ENCODE peak calls at places on chromosomes 11 and 22, in four cellular contexts. One of them, this sample, is unnamed.

GRCh38 chr11:113363996-113364641 is 23.5 kb upstream of the ANKK1 start:
- DNase-seq in cardiac muscle cell: no peak
- DNase-seq in BJ: no peak
- DNase-seq in epithelial cell of esophagus: no peak
- DNase-seq in this sample: no peak

GRCh38 chr22:43378011-43378704 is 33.7 kb upstream of the MPPED1 start:
- DNase-seq in cardiac muscle cell: peak; percentile 86
- DNase-seq in BJ: no peak
- DNase-seq in epithelial cell of esophagus: no peak
- DNase-seq in this sample: no peak

GRCh38 chr22:43237280-43237679 is 50.3 kb upstream of the TTLL12 start:
- DNase-seq in cardiac muscle cell: no peak
- DNase-seq in BJ: no peak
- DNase-seq in epithelial cell of esophagus: no peak
- DNase-seq in this sample: no peak

GRCh38 chr11:34181856-34182405 is 76.5 kb downstream of the NAT10 start:
- DNase-seq in cardiac muscle cell: no peak
- DNase-seq in BJ: no peak
- DNase-seq in epithelial cell of esophagus: no peak
- DNase-seq in this sample: no peak

GRCh38 chr22:17998913-17999312 is 25.4 kb downstream of the MICAL3 start:
- DNase-seq in cardiac muscle cell: no peak
- DNase-seq in BJ: no peak
- DNase-seq in epithelial cell of esophagus: no peak
- DNase-seq in this sample: no peak

GRCh38 chr11:94011478-94011877 is 9.7 kb upstream of the HEPHL1 start:
- DNase-seq in cardiac muscle cell: no peak
- DNase-seq in BJ: no peak
- DNase-seq in epithelial cell of esophagus: peak; percentile 82
- DNase-seq in this sample: no peak

GRCh38 chr11:95593101-95593500 is 196.5 kb downstream of the FAM76B start:
- DNase-seq in cardiac muscle cell: no peak
- DNase-seq in BJ: no peak
- DNase-seq in epithelial cell of esophagus: peak; percentile 74
- DNase-seq in this sample: no peak

GRCh38 chr22:47653921-47654320 is 891.5 kb downstream of the TBC1D22A start:
- DNase-seq in cardiac muscle cell: no peak
- DNase-seq in BJ: no peak
- DNase-seq in epithelial cell of esophagus: no peak
- DNase-seq in this sample: no peak

GRCh38 chr11:587978-588380 is 11.7 kb downstream of the PHRF1 start:
- DNase-seq in cardiac muscle cell: no peak
- DNase-seq in BJ: no peak
- DNase-seq in epithelial cell of esophagus: no peak
- DNase-seq in this sample: no peak

GRCh38 chr22:26134654-26135330 is 34.5 kb upstream of the SEZ6L start:
- DNase-seq in cardiac muscle cell: no peak
- DNase-seq in BJ: no peak
- DNase-seq in epithelial cell of esophagus: no peak
- DNase-seq in this sample: no peak

GRCh38 chr11:104836711-104837110 is 61.5 kb downstream of the CASP12 start:
- DNase-seq in cardiac muscle cell: no peak
- DNase-seq in BJ: no peak
- DNase-seq in epithelial cell of esophagus: no peak
- DNase-seq in this sample: no peak

GRCh38 chr11:62542750-62543567 is 3.6 kb downstream of the AHNAK start:
- DNase-seq in cardiac muscle cell: peak; percentile 81
- DNase-seq in BJ: no peak
- DNase-seq in epithelial cell of esophagus: peak; percentile 80
- DNase-seq in this sample: peak; percentile 93

GRCh38 chr11:68052137-68052873 is 13.5 kb downstream of the TCIRG1 start:
- DNase-seq in cardiac muscle cell: no peak
- DNase-seq in BJ: no peak
- DNase-seq in epithelial cell of esophagus: no peak
- DNase-seq in this sample: no peak

GRCh38 chr11:69788956-69789355 is 13.8 kb upstream of the FGF4 start:
- DNase-seq in cardiac muscle cell: no peak
- DNase-seq in BJ: no peak
- DNase-seq in epithelial cell of esophagus: no peak
- DNase-seq in this sample: no peak

GRCh38 chr11:96576383-96576782 is 186.6 kb downstream of the JRKL start:
- DNase-seq in cardiac muscle cell: no peak
- DNase-seq in BJ: no peak
- DNase-seq in epithelial cell of esophagus: no peak
- DNase-seq in this sample: no peak

GRCh38 chr11:128238521-128239222 is 348.7 kb downstream of the ETS1 start:
- DNase-seq in cardiac muscle cell: no peak
- DNase-seq in BJ: no peak
- DNase-seq in epithelial cell of esophagus: no peak
- DNase-seq in this sample: no peak

GRCh38 chr11:118434123-118434552 is 2.2 kb upstream of the KMT2A start:
- DNase-seq in cardiac muscle cell: no peak
- DNase-seq in BJ: no peak
- DNase-seq in epithelial cell of esophagus: peak; percentile 26
- DNase-seq in this sample: no peak

GRCh38 chr11:67636962-67637361 is 2.6 kb downstream of the TBX10 start:
- DNase-seq in cardiac muscle cell: no peak
- DNase-seq in BJ: no peak
- DNase-seq in epithelial cell of esophagus: peak; percentile 17
- DNase-seq in this sample: no peak

GRCh38 chr11:3959015-3959917 is 103.8 kb downstream of the STIM1 start:
- DNase-seq in cardiac muscle cell: no peak
- DNase-seq in BJ: no peak
- DNase-seq in epithelial cell of esophagus: peak; percentile 87
- DNase-seq in this sample: no peak

GRCh38 chr11:21541226-21541625 is 651.7 kb upstream of the ANO5 start:
- DNase-seq in cardiac muscle cell: no peak
- DNase-seq in BJ: no peak
- DNase-seq in epithelial cell of esophagus: no peak
- DNase-seq in this sample: no peak

GRCh38 chr11:1260023-1260501 is 37.2 kb downstream of the MUC5B start:
- DNase-seq in cardiac muscle cell: no peak
- DNase-seq in BJ: no peak
- DNase-seq in epithelial cell of esophagus: peak; percentile 32
- DNase-seq in this sample: no peak

GRCh38 chr11:59289356-59289755 is 69.3 kb upstream of the OR5AN1 start:
- DNase-seq in cardiac muscle cell: no peak
- DNase-seq in BJ: no peak
- DNase-seq in epithelial cell of esophagus: no peak
- DNase-seq in this sample: no peak

GRCh38 chr22:43425976-43426785 is 14.4 kb downstream of the MPPED1 start:
- DNase-seq in cardiac muscle cell: no peak
- DNase-seq in BJ: no peak
- DNase-seq in epithelial cell of esophagus: no peak
- DNase-seq in this sample: no peak

GRCh38 chr11:63858628-63859550 is 20.0 kb downstream of the MARK2 start:
- DNase-seq in cardiac muscle cell: no peak
- DNase-seq in BJ: no peak
- DNase-seq in epithelial cell of esophagus: no peak
- DNase-seq in this sample: no peak

GRCh38 chr11:8814923-8815240 is 96.1 kb upstream of the AKIP1 start:
- DNase-seq in cardiac muscle cell: no peak
- DNase-seq in BJ: no peak
- DNase-seq in epithelial cell of esophagus: no peak
- DNase-seq in this sample: peak; percentile 85

GRCh38 chr11:93481696-93482095 is 61.5 kb downstream of the SMCO4 start:
- DNase-seq in cardiac muscle cell: no peak
- DNase-seq in BJ: no peak
- DNase-seq in epithelial cell of esophagus: no peak
- DNase-seq in this sample: no peak

GRCh38 chr11:44139565-44140313 is 44.3 kb downstream of the EXT2 start:
- DNase-seq in cardiac muscle cell: peak; percentile 53
- DNase-seq in BJ: no peak
- DNase-seq in epithelial cell of esophagus: no peak
- DNase-seq in this sample: no peak

GRCh38 chr11:61023086-61024035 is 51.9 kb downstream of the CD6 start:
- DNase-seq in cardiac muscle cell: no peak
- DNase-seq in BJ: no peak
- DNase-seq in epithelial cell of esophagus: no peak
- DNase-seq in this sample: no peak

GRCh38 chr11:67404515-67405195 is 772 bp downstream of the TBC1D10C start:
- DNase-seq in cardiac muscle cell: no peak
- DNase-seq in BJ: no peak
- DNase-seq in epithelial cell of esophagus: no peak
- DNase-seq in this sample: no peak

GRCh38 chr11:62578541-62578940 is 4.8 kb upstream of the EEF1G start:
- DNase-seq in cardiac muscle cell: no peak
- DNase-seq in BJ: no peak
- DNase-seq in epithelial cell of esophagus: no peak
- DNase-seq in this sample: no peak

GRCh38 chr22:44378380-44378779 is 65.6 kb upstream of the SHISAL1 start:
- DNase-seq in cardiac muscle cell: no peak
- DNase-seq in BJ: no peak
- DNase-seq in epithelial cell of esophagus: no peak
- DNase-seq in this sample: no peak

GRCh38 chr11:5234390-5234834 is at the start of gene HBD:
- DNase-seq in cardiac muscle cell: peak; percentile 3
- DNase-seq in BJ: no peak
- DNase-seq in epithelial cell of esophagus: no peak
- DNase-seq in this sample: no peak

GRCh38 chr11:133531450-133531849 is 851 bp downstream of the OPCML start:
- DNase-seq in cardiac muscle cell: no peak
- DNase-seq in BJ: no peak
- DNase-seq in epithelial cell of esophagus: no peak
- DNase-seq in this sample: no peak

GRCh38 chr11:20132667-20133039 is 27.6 kb downstream of the DBX1 start:
- DNase-seq in cardiac muscle cell: no peak
- DNase-seq in BJ: no peak
- DNase-seq in epithelial cell of esophagus: no peak
- DNase-seq in this sample: no peak
- TF ChIP-seq CTCF in cardiac muscle cell: no peak
- TF ChIP-seq CTCF in BJ: no peak
- TF ChIP-seq CTCF in epithelial cell of esophagus: no peak
- TF ChIP-seq CTCF in this sample: peak; percentile 23

GRCh38 chr11:65744699-65745042 is 24.1 kb upstream of the RNASEH2C start:
- DNase-seq in cardiac muscle cell: no peak
- DNase-seq in BJ: no peak
- DNase-seq in epithelial cell of esophagus: no peak
- DNase-seq in this sample: no peak
- TF ChIP-seq CTCF in cardiac muscle cell: no peak
- TF ChIP-seq CTCF in BJ: no peak
- TF ChIP-seq CTCF in epithelial cell of esophagus: no peak
- TF ChIP-seq CTCF in this sample: no peak

GRCh38 chr11:92342886-92343285 is 118.3 kb downstream of the FAT3 start:
- DNase-seq in cardiac muscle cell: peak; percentile 6
- DNase-seq in BJ: no peak
- DNase-seq in epithelial cell of esophagus: no peak
- DNase-seq in this sample: no peak
- TF ChIP-seq CTCF in cardiac muscle cell: no peak
- TF ChIP-seq CTCF in BJ: no peak
- TF ChIP-seq CTCF in epithelial cell of esophagus: no peak
- TF ChIP-seq CTCF in this sample: no peak

GRCh38 chr22:49488943-49489342 is 338.7 kb downstream of the BRD1 start:
- DNase-seq in cardiac muscle cell: no peak
- DNase-seq in BJ: no peak
- DNase-seq in epithelial cell of esophagus: no peak
- DNase-seq in this sample: no peak
- TF ChIP-seq CTCF in cardiac muscle cell: no peak
- TF ChIP-seq CTCF in BJ: no peak
- TF ChIP-seq CTCF in epithelial cell of esophagus: no peak
- TF ChIP-seq CTCF in this sample: no peak

DNA sequence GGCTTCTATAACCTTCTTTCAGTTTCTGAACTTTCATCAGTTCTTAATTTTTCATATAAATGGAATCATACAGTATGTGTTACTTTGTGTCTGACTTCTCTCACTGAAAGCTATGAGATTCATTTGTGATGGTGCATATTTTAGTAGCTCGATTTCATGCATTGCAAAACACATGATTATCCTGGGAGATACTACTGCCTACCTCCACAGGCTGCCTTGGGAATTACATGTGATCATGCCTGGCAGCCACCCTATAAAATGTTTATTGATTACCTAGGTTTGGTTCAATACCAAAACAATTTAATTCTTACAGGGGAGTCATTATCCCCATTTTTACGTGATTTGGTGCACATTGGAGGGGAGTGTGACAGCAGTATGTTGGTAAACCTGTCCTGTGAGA is 34.1 kb upstream of the PAK1 start:
- DNase-seq in cardiac muscle cell: no peak
- DNase-seq in BJ: no peak
- DNase-seq in epithelial cell of esophagus: no peak
- DNase-seq in this sample: no peak
- TF ChIP-seq CTCF in cardiac muscle cell: no peak
- TF ChIP-seq CTCF in BJ: peak; percentile 8
- TF ChIP-seq CTCF in epithelial cell of esophagus: peak; percentile 24
- TF ChIP-seq CTCF in this sample: no peak

GRCh38 chr22:22479999-22480532 is 28.5 kb downstream of the ZNF280B start:
- DNase-seq in cardiac muscle cell: no peak
- DNase-seq in BJ: no peak
- DNase-seq in epithelial cell of esophagus: no peak
- DNase-seq in this sample: no peak
- TF ChIP-seq CTCF in cardiac muscle cell: no peak
- TF ChIP-seq CTCF in BJ: no peak
- TF ChIP-seq CTCF in epithelial cell of esophagus: no peak
- TF ChIP-seq CTCF in this sample: no peak

This sample was measured in osteocyte.